ENCODE peak calls at places on chromosomes 13 and 19, in eight cellular contexts. C is GM10248, B is NCI-H187, A is fibroblast of the aortic adventitia, Z is cardiac muscle cell, U is NT2/D1, M is anterior cingulate cortex, V is mesothelial cell of epicardium. I is an unnamed sample.

GRCh38 chr13:31322025-31322424 is 122.2 kb downstream of the B3GLCT start:
- DNase-seq in C (no peak), Z (peak), M (no peak), B (no peak), U (no peak), A (peak), V (no peak), I (no peak)

GRCh38 chr13:33271759-33272158 is 13.8 kb downstream of the STARD13 start:
- DNase-seq in A (no peak), Z (no peak), U (no peak), M (no peak), C (no peak), B (no peak), V (no peak), I (no peak)

GRCh38 chr19:29775575-29775900 is 36.3 kb upstream of the CCNE1 start:
- DNase-seq in B (no peak), C (no peak), V (no peak), Z (no peak), A (no peak), M (no peak), U (no peak), I (no peak)

GRCh38 chr13:23348270-23349126 is 85.0 kb downstream of the SACS start:
- DNase-seq in C (no peak), Z (peak), U (no peak), V (no peak), B (no peak), A (peak), M (no peak), I (no peak)

GRCh38 chr13:66714795-66715194 is 515.3 kb downstream of the PCDH9 start:
- DNase-seq in Z (no peak), C (no peak), U (no peak), M (no peak), B (no peak), V (no peak), A (peak), I (no peak)

GRCh38 chr19:12448808-12449207 is 8.0 kb upstream of the ZNF443 start:
- DNase-seq in Z (no peak), V (no peak), C (no peak), A (no peak), M (no peak), U (no peak), B (no peak), I (no peak)

GRCh38 chr13:43269037-43269476 is 245.7 kb downstream of the DNAJC15 start:
- DNase-seq in C (no peak), B (no peak), M (no peak), V (peak), Z (peak), U (no peak), A (peak), I (peak)

GRCh38 chr13:26604784-26605183 is 47.3 kb downstream of the WASF3 start:
- DNase-seq in Z (no peak), V (no peak), B (no peak), C (no peak), A (no peak), U (no peak), M (peak), I (no peak)